ENCODE peak calls at places on chromosomes 3 and 15, in five cellular contexts. F is pancreas, O is osteoblast, A is fibroblast of mammary gland, H is fibroblast of lung. M is an unnamed sample.

GRCh38 chr15:62782896-62783295 is 259.7 kb upstream of the TPM1 start:
- DNase-seq in F (no peak), H (no peak), A (peak), O (no peak), M (no peak)

GRCh38 chr3:136728918-136729317 is 23.3 kb downstream of the STAG1 start:
- DNase-seq in H (peak), O (no peak), A (peak), F (no peak), M (peak)

GRCh38 chr3:106277731-106278130 is 408.9 kb upstream of the CBLB start:
- DNase-seq in A (no peak), F (no peak), O (no peak), H (no peak), M (no peak)

GRCh38 chr3:181103605-181104004 is 114.1 kb upstream of the DNAJC19 start:
- DNase-seq in H (peak), F (no peak), O (no peak), A (peak), M (no peak)

GRCh38 chr3:67947808-67948508 is 293.5 kb upstream of the SUCLG2 start:
- DNase-seq in A (no peak), O (no peak), F (no peak), H (no peak), M (no peak)

GRCh38 chr15:52392008-52392687 is 96.5 kb upstream of the MYO5C start:
- DNase-seq in O (peak), F (no peak), H (no peak), A (peak), M (no peak)

GRCh38 chr3:172039352-172040077 is at the start of gene FNDC3B:
- DNase-seq in O (peak), H (peak), A (peak), F (peak), M (peak)

GRCh38 chr15:40691737-40692136 is 3.2 kb upstream of the RAD51 start:
- DNase-seq in A (no peak), F (no peak), O (no peak), H (no peak), M (no peak)

GRCh38 chr15:74955796-74956647 is 550 bp downstream of the RPP25 start:
- DNase-seq in H (peak), O (peak), A (peak), F (peak), M (peak)

GRCh38 chr3:126349611-126350501 is 7.4 kb downstream of the KLF15 start:
- DNase-seq in O (peak), F (peak), A (no peak), H (no peak), M (no peak)

GRCh38 chr15:87610366-87610765 is 646.2 kb downstream of the NTRK3 start:
- DNase-seq in A (no peak), F (no peak), O (no peak), H (peak), M (peak)

GRCh38 chr3:66425566-66425965 is 75.3 kb downstream of the LRIG1 start:
- DNase-seq in O (no peak), F (no peak), H (no peak), A (no peak), M (no peak)

GRCh38 chr3:195123196-195123805 is 147.7 kb downstream of the XXYLT1 start:
- DNase-seq in F (no peak), O (peak), H (no peak), A (no peak), M (no peak)

GRCh38 chr3:126956361-126956760 is 26.6 kb upstream of the PLXNA1 start:
- DNase-seq in A (no peak), H (no peak), F (peak), O (peak), M (no peak)

GRCh38 chr3:190380184-190380583 is 7.8 kb upstream of the CLDN16 start:
- DNase-seq in A (no peak), H (no peak), F (no peak), O (no peak), M (no peak)

GRCh38 chr3:179546814-179547241 is 15.9 kb upstream of the ACTL6A start:
- DNase-seq in O (no peak), F (peak), A (no peak), H (no peak), M (no peak)

GRCh38 chr15:71532994-71533393 is 277.4 kb upstream of the NR2E3 start:
- DNase-seq in H (peak), O (no peak), F (no peak), A (peak), M (peak)

GRCh38 chr3:150013801-150014200 is 43.1 kb upstream of the PFN2 start:
- DNase-seq in H (no peak), F (no peak), O (no peak), A (no peak), M (no peak)

GRCh38 chr3:160739079-160739478 is 17.0 kb upstream of the PPM1L start:
- DNase-seq in F (no peak), A (peak), H (no peak), O (no peak), M (no peak)

GRCh38 chr15:57323806-57324589 is 52.3 kb upstream of the CGNL1 start:
- DNase-seq in A (peak), F (no peak), O (peak), H (no peak), M (peak)

GRCh38 chr3:4856986-4857385 is 122.3 kb upstream of the BHLHE40 start:
- DNase-seq in H (no peak), F (no peak), A (no peak), O (no peak), M (no peak)

GRCh38 chr15:92949604-92950249 is 49.6 kb downstream of the CHD2 start:
- DNase-seq in H (peak), F (no peak), O (peak), A (peak), M (no peak)

GRCh38 chr3:30183421-30183820 is 423.0 kb upstream of the TGFBR2 start:
- DNase-seq in A (no peak), H (no peak), F (no peak), O (no peak), M (no peak)

GRCh38 chr15:78875107-78875914 is 2.6 kb downstream of the MORF4L1 start:
- DNase-seq in O (peak), F (no peak), A (no peak), H (no peak), M (peak)

GRCh38 chr3:52046914-52047239 is 9.5 kb downstream of the DUSP7 start:
- DNase-seq in O (no peak), F (no peak), H (no peak), A (no peak), M (no peak)

GRCh38 chr3:52043750-52044149 is 12.6 kb downstream of the DUSP7 start:
- DNase-seq in F (no peak), A (no peak), H (no peak), O (no peak), M (no peak)

GRCh38 chr3:52046186-52046913 is 10.0 kb downstream of the DUSP7 start:
- DNase-seq in F (no peak), A (peak), H (peak), O (peak), M (peak)

GRCh38 chr3:52047295-52047960 is 8.9 kb downstream of the DUSP7 start:
- DNase-seq in F (no peak), H (no peak), A (no peak), O (peak), M (no peak)

DNA sequence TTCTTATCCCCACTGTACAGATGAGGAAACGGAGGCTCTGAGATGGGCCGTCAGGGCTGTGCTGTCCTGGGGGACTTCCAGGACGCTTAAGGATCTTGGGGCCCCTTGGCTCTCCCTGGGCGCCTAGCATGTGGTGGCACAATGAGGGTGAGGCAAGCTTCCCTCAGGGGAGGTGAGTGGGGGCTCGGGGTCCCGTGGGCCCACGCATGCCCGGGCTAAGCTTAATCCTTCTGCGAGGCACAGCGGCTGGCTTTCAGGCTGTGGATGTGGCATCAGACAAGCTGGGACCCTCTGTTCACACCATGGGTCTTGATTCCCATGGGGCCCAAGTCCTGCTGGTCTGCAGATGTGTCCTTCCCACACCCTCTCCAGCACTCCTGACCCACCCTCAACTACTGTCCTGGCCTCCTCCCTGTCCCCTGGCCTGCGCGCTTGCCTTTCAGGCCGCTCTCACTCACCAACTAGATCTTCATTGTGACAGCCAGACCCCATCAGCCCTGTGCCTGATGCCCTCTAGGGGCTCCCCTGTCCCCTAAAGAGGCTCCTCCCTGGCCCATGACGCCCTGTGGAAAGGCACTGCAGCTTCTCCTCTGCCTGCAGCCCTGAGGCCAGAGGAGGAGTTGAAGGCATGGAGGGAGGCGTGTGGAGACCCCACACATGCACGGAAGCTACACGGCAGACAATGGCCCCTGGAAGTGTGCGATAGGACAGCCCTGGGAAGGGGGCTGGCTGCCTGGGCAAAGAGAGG is 11.3 kb downstream of the DUSP7 start:
- DNase-seq in F (no peak), H (no peak), O (no peak), A (no peak), M (no peak)
- TF ChIP-seq CTCF in F (no peak), H (no peak), O (no peak), A (no peak), M (no peak)

GRCh38 chr3:112976001-112976400 is 1.1 kb upstream of the CD200R1 start:
- DNase-seq in F (no peak), O (no peak), H (no peak), A (no peak), M (no peak)

GRCh38 chr3:112973325-112974177 is 1.4 kb downstream of the CD200R1 start:
- DNase-seq in A (no peak), F (no peak), O (no peak), H (no peak), M (no peak)

GRCh38 chr3:112976953-112977352 is 2.0 kb upstream of the CD200R1 start:
- DNase-seq in F (no peak), H (no peak), O (no peak), A (no peak), M (no peak)

GRCh38 chr3:112974178-112974517 is 755 bp downstream of the CD200R1 start:
- DNase-seq in A (no peak), H (no peak), O (no peak), F (no peak), M (no peak)

GRCh38 chr3:112974894-112975293 is at the start of gene CD200R1:
- DNase-seq in O (no peak), A (no peak), F (no peak), H (no peak), M (no peak)
- H3K4me3 ChIP-seq in O (no peak), A (no peak), F (no peak), H (no peak), M (no peak)

GRCh38 chr3:74067296-74067695 is 442.6 kb upstream of the PDZRN3 start:
- DNase-seq in A (peak), O (no peak), H (peak), F (no peak), M (peak)
- TF ChIP-seq CTCF in A (peak), O (peak), H (peak), F (no peak), M (peak)

GRCh38 chr15:96209285-96209735 is 121.2 kb upstream of the NR2F2 start:
- DNase-seq in F (no peak), O (no peak), H (no peak), A (no peak), M (no peak)
- H3K4me3 ChIP-seq in F (no peak), O (no peak), H (no peak), A (no peak), M (no peak)

GRCh38 chr3:111073186-111073585 is 1.6 kb downstream of the NECTIN3 start:
- DNase-seq in H (peak), F (no peak), O (peak), A (peak), M (peak)

GRCh38 chr3:111070772-111071256 is 802 bp upstream of the NECTIN3 start:
- DNase-seq in F (no peak), O (no peak), A (no peak), H (no peak), M (no peak)

GRCh38 chr3:111069974-111070751 is 1.5 kb upstream of the NECTIN3 start:
- DNase-seq in O (no peak), H (peak), A (no peak), F (peak), M (peak)

GRCh38 chr3:111071257-111072015 is at the start of gene NECTIN3:
- DNase-seq in A (peak), H (peak), O (peak), F (peak), M (peak)

GRCh38 chr3:111072016-111072891 is 638 bp downstream of the NECTIN3 start:
- DNase-seq in A (peak), F (peak), H (peak), O (peak), M (peak)
- TF ChIP-seq CTCF in A (no peak), F (no peak), H (no peak), O (no peak), M (no peak)

GRCh38 chr3:123020709-123021108 is 6.9 kb downstream of the SEMA5B start:
- DNase-seq in O (no peak), F (no peak), H (no peak), A (no peak), M (no peak)
- H3K4me3 ChIP-seq in O (no peak), F (no peak), H (no peak), A (no peak), M (no peak)

GRCh38 chr3:32422943-32423342 is 31.3 kb downstream of the CMTM7 start:
- DNase-seq in F (no peak), O (no peak), H (no peak), A (no peak), M (no peak)

GRCh38 chr3:32421185-32421584 is 29.5 kb downstream of the CMTM7 start:
- DNase-seq in A (no peak), O (no peak), H (no peak), F (no peak), M (no peak)

GRCh38 chr3:32419766-32420137 is 28.1 kb downstream of the CMTM7 start:
- DNase-seq in H (no peak), F (no peak), O (no peak), A (no peak), M (no peak)

GRCh38 chr3:32421991-32422859 is 30.6 kb downstream of the CMTM7 start:
- DNase-seq in O (peak), A (peak), F (peak), H (peak), M (peak)

GRCh38 chr3:32420138-32420981 is 28.7 kb downstream of the CMTM7 start:
- DNase-seq in A (no peak), O (peak), H (no peak), F (no peak), M (peak)
- TF ChIP-seq CTCF in A (no peak), O (no peak), H (peak), F (peak), M (peak)